ENCODE peak calls at places on chromosomes 6 and 20, in seven cellular contexts. I, L, O, T, Y, R and X are unnamed samples.
A peak's percentile ranks its signal among the peaks of the same experiment; 100 is the strongest.

GRCh38 chr20:42485566-42485965 is 704.1 kb downstream of the PTPRT start:
- DNase-seq in Y (no peak), O (no peak), L (no peak), R (no peak), I (no peak), T (no peak), X (no peak)

GRCh38 chr6:11614534-11615213 is 77.1 kb downstream of the TMEM170B start:
- DNase-seq in T (no peak), L (no peak), Y (no peak), R (no peak), O (no peak), I (no peak), X (no peak)

GRCh38 chr20:20530428-20531151 is 162.7 kb downstream of the INSM1 start:
- DNase-seq in O (no peak), L (no peak), R (no peak), Y (no peak), T (no peak), I (no peak), X (no peak)

GRCh38 chr6:13375360-13375878 is 47.1 kb upstream of the TBC1D7 start:
- DNase-seq in O (no peak), L (no peak), T (no peak), R (no peak), I (no peak), Y (peak; percentile 58), X (no peak)

GRCh38 chr6:41428402-41428994 is 93.1 kb downstream of the NCR2 start:
- DNase-seq in O (no peak), L (no peak), T (no peak), Y (no peak), I (no peak), R (no peak), X (peak; percentile 18)

GRCh38 chr20:10984899-10985298 is 311.1 kb upstream of the JAG1 start:
- DNase-seq in R (no peak), L (no peak), O (no peak), Y (no peak), I (no peak), T (no peak), X (no peak)

GRCh38 chr6:159102373-159103160 is 57.8 kb upstream of the TAGAP start:
- DNase-seq in T (no peak), I (no peak), L (no peak), Y (no peak), O (no peak), R (no peak), X (no peak)

GRCh38 chr20:2022163-2022562 is 28.3 kb upstream of the PDYN start:
- DNase-seq in L (no peak), I (no peak), T (no peak), R (no peak), Y (no peak), O (no peak), X (no peak)

GRCh38 chr6:118750143-118750542 is 98.8 kb upstream of the CEP85L start:
- DNase-seq in O (no peak), R (no peak), I (no peak), T (no peak), L (no peak), Y (no peak), X (no peak)

GRCh38 chr6:152313542-152314482 is 323.4 kb downstream of the SYNE1 start:
- DNase-seq in R (no peak), Y (no peak), T (no peak), I (no peak), L (no peak), O (peak; percentile 85), X (no peak)

GRCh38 chr20:37285664-37286374 is 3.6 kb upstream of the MANBAL start:
- DNase-seq in O (no peak), I (no peak), L (no peak), T (peak; percentile 56), R (no peak), Y (no peak), X (no peak)

GRCh38 chr20:58784321-58785074 is 66.2 kb downstream of the GNAS-AS1 start:
- DNase-seq in T (no peak), I (no peak), R (no peak), O (no peak), Y (no peak), L (no peak), X (no peak)

GRCh38 chr6:10382322-10382721 is 32.6 kb downstream of the TFAP2A start:
- DNase-seq in Y (no peak), T (no peak), I (no peak), L (no peak), R (no peak), O (no peak), X (no peak)

GRCh38 chr6:67451874-67452273 is 1183.2 kb upstream of the ADGRB3 start:
- DNase-seq in I (no peak), Y (no peak), L (no peak), R (no peak), T (no peak), O (no peak), X (no peak)

GRCh38 chr6:148328876-148329567 is 13.6 kb upstream of the SASH1 start:
- DNase-seq in O (no peak), T (no peak), R (no peak), L (no peak), I (no peak), Y (no peak), X (no peak)

GRCh38 chr6:149045404-149045803 is 272.1 kb upstream of the TAB2 start:
- DNase-seq in R (no peak), L (no peak), Y (no peak), O (no peak), T (no peak), I (no peak), X (no peak)

GRCh38 chr6:170231496-170232185 is 59.2 kb downstream of the DLL1 start:
- DNase-seq in T (no peak), O (peak; percentile 6), Y (no peak), L (no peak), I (no peak), R (peak; percentile 9), X (no peak)

DNA sequence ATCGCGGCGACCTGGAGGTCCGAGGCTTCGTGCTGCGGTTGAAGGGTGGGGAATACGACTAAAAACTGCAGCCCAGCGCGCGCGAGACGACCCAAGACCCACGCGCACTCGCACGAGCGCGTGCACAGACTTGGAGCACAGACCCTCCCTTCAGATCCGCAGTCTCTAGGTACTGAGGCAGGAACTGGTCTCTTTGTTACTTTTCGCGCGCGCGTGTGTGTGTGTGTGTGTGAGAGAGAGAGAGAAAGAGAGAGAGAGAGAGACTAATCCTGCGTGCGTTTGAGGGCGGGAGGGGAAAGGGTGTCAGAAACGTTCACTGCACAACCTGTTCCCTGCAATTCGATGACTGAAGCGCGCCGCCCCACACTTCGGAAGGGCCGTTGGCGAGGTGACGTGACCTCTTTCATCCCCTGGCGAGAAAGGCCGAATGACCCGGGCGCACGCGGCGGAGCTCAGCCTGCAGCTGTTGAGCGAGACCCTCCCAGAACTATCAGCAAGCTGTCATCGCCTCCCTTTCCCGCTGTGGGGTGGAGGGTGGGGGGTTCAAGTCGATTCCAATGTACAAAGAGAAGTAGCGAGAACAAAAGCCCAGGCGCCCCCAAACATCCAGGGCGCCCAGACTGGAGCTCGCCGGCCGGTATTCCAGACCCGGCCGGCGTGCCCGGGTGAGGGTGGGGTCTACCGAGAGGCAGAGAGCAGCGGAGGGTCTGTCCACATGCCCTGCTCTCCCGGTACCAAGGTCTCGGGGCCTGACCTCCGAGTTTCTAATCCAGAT is 1.5 kb upstream of the TUBB2B start:
- DNase-seq in Y (no peak), O (no peak), T (no peak), L (no peak), I (no peak), R (no peak), X (no peak)
- H3K4me3 ChIP-seq in Y (peak overlapping the region; percentile 34), O (no peak overlapping the region), T (no peak overlapping the region), L (peak overlapping the region; percentile 9), I (no peak overlapping the region), R (peak overlapping the region; percentile 80), X (no peak overlapping the region)

DNA sequence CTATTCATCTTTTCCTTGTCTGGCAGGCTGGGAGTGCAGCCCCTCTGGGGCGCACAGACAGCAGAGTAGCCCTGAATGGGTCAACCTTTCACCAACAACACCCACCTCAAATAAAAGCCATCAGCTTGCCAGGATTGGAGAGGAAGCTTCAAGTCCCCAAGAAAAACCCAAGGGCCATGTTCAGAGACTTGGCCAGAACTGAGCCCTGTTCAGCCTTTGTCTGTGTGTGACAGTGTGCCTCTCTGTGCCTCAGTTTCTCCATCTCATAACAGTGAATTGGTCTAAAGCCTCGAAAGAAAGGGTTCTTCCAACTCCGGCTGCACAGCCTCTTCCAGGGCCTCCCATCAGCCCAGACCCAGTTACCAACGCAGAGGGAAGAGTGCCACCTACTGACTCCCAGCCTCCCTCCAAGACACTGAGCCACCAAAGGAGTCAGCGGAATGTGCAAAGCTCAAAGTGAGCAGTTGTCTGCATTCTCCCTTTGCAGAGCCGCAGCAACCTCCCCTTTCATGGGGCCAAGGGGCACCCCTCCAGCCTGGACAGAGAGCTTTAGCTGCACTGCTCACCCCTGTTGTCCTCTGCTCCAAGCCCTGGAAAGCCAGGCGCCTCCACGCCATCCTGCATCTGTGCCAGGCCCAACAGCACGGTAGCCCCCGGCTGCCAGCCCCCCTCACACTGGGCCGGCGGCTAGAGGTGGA is 82.7 kb upstream of the TOP1 start:
- DNase-seq in O (peak; percentile 52), R (peak; percentile 48), T (peak; percentile 65), Y (no peak), I (peak; percentile 29), L (no peak), X (no peak)
- TF ChIP-seq CTCF in O (peak; percentile 59), R (peak; percentile 65), T (peak; percentile 54), Y (peak; percentile 32), I (peak; percentile 56), L (peak; percentile 56), X (peak; percentile 78)

GRCh38 chr6:57257911-57258541 is 35.9 kb upstream of the RAB23 start:
- DNase-seq in R (no peak), Y (no peak), T (no peak), L (no peak), I (no peak), O (peak; percentile 84), X (peak; percentile 73)
- H3K4me3 ChIP-seq in R (peak overlapping the region; percentile 20), Y (no peak overlapping the region), T (no peak overlapping the region), L (no peak overlapping the region), I (no peak overlapping the region), O (no peak overlapping the region), X (peak overlapping the region; percentile 28)

GRCh38 chr6:43146709-43147108 is 24.4 kb upstream of the SRF start:
- DNase-seq in I (no peak), R (no peak), Y (no peak), O (no peak), L (no peak), T (no peak), X (no peak)

GRCh38 chr6:43147691-43148477 is 23.2 kb upstream of the SRF start:
- DNase-seq in T (no peak), O (no peak), L (no peak), Y (no peak), I (no peak), R (no peak), X (no peak)

GRCh38 chr6:43144879-43145278 is 26.2 kb upstream of the SRF start:
- DNase-seq in O (peak; percentile 38), Y (no peak), I (no peak), T (no peak), L (no peak), R (no peak), X (no peak)

GRCh38 chr6:43147289-43147688 is 23.8 kb upstream of the SRF start:
- DNase-seq in Y (no peak), I (no peak), L (no peak), O (no peak), T (no peak), R (no peak), X (no peak)

DNA sequence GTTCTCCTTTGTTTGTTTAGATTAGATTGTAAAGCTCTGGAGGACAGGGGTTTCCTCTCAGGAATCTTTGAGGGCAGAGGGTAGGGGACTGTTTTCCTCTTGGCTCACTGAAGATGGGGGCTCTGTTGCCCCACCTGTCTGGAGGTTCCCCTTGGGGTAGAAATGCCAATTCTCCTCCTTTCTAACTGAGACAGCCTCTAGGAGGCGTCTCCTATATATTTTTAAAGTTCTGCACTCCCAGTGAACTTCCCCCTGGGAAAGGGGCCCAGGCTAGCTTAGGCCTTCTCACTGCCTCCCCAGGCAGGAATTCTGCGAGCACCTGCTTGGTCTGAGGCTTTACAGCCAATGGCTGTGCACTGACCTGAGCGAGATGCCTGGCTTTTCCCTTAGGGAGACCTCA is 24.8 kb upstream of the SRF start:
- DNase-seq in L (no peak), R (no peak), T (no peak), I (no peak), O (no peak), Y (no peak), X (no peak)
- TF ChIP-seq CTCF in L (no peak), R (no peak), T (no peak), I (no peak), O (no peak), Y (no peak), X (no peak)